ENCODE peak calls at places on chromosomes 11 and 22, in four cellular contexts. H is AG08395, I is astrocyte of the spinal cord, R is gastrocnemius medialis. S is an unnamed sample.

GRCh38 chr22:32958021-32958420 is 100.2 kb downstream of the SYN3 start:
- DNase-seq in H (no peak), I (no peak), R (no peak), S (no peak)

GRCh38 chr11:113802621-113803020 is 23.0 kb downstream of the CLDN25 start:
- DNase-seq in H (no peak), I (no peak), R (no peak), S (no peak)

GRCh38 chr11:131491503-131491902 is 121.1 kb downstream of the NTM start:
- DNase-seq in H (no peak), I (no peak), R (no peak), S (no peak)

GRCh38 chr11:68269414-68270081 is 2.2 kb downstream of the C11orf24 start:
- DNase-seq in H (peak), I (peak), R (no peak), S (no peak)

GRCh38 chr11:84824624-84825023 is 802.5 kb downstream of the DLG2 start:
- DNase-seq in H (peak), I (no peak), R (no peak), S (no peak)

GRCh38 chr11:121741954-121742361 is 289.2 kb upstream of the SORL1-AS1 start:
- DNase-seq in H (peak), I (peak), R (no peak), S (peak)

GRCh38 chr11:32259641-32260081 is 168.8 kb downstream of the RCN1 start:
- DNase-seq in H (no peak), I (peak), R (no peak), S (peak)

GRCh38 chr11:83773950-83774880 is 488.0 kb upstream of the CCDC90B start:
- DNase-seq in H (no peak), I (peak), R (no peak), S (no peak)

GRCh38 chr22:42022162-42022847 is 23.7 kb downstream of the WBP2NL start:
- DNase-seq in H (no peak), I (no peak), R (no peak), S (no peak)

GRCh38 chr11:8383227-8383626 is 119.5 kb upstream of the LMO1 start:
- DNase-seq in H (no peak), I (no peak), R (no peak), S (no peak)

GRCh38 chr11:48036011-48036410 is 55.7 kb downstream of the PTPRJ start:
- DNase-seq in H (no peak), I (no peak), R (peak), S (no peak)

GRCh38 chr11:73314121-73314948 is 6.3 kb downstream of the ARHGEF17 start:
- DNase-seq in H (peak), I (peak), R (no peak), S (no peak)

GRCh38 chr11:62957147-62957546 is 27.6 kb downstream of the SLC22A6 start:
- DNase-seq in H (no peak), I (no peak), R (no peak), S (no peak)

GRCh38 chr22:44375451-44375850 is 62.7 kb upstream of the SHISAL1 start:
- DNase-seq in H (no peak), I (peak), R (no peak), S (no peak)

GRCh38 chr22:50281957-50282356 is 11.8 kb upstream of the MAPK11 start:
- DNase-seq in H (no peak), I (no peak), R (no peak), S (no peak)

GRCh38 chr11:73270089-73270854 is 1.9 kb upstream of the P2RY6 start:
- DNase-seq in H (no peak), I (no peak), R (no peak), S (no peak)

GRCh38 chr11:58905141-58905715 is 34.1 kb upstream of the GLYATL1 start:
- DNase-seq in H (peak), I (peak), R (no peak), S (no peak)

GRCh38 chr11:61712301-61712700 is 32.1 kb downstream of the DAGLA start:
- DNase-seq in H (no peak), I (no peak), R (no peak), S (no peak)

GRCh38 chr11:31887180-31887579 is 76.1 kb upstream of the PAX6 start:
- DNase-seq in H (no peak), I (no peak), R (no peak), S (no peak)

GRCh38 chr11:69962152-69962551 is 116.0 kb upstream of the ANO1 start:
- DNase-seq in H (peak), I (peak), R (no peak), S (no peak)

GRCh38 chr11:46681814-46682213 is 18.6 kb downstream of the ARHGAP1 start:
- DNase-seq in H (no peak), I (no peak), R (no peak), S (no peak)

GRCh38 chr11:3824714-3825472 is 15.9 kb downstream of the RHOG start:
- DNase-seq in H (peak), I (no peak), R (no peak), S (peak)

GRCh38 chr11:122095950-122096942 is 19.8 kb downstream of the BLID start:
- DNase-seq in H (no peak), I (peak), R (no peak), S (no peak)

GRCh38 chr11:105045897-105046296 is 762 bp upstream of the CARD16 start:
- DNase-seq in H (peak), I (no peak), R (no peak), S (no peak)

GRCh38 chr22:25232301-25232700 is 12.9 kb downstream of the CRYBB2 start:
- DNase-seq in H (no peak), I (no peak), R (no peak), S (no peak)

GRCh38 chr11:68677432-68677831 is 6.9 kb upstream of the GAL start:
- DNase-seq in H (peak), I (peak), R (no peak), S (no peak)

GRCh38 chr11:131943296-131943695 is 572.9 kb downstream of the NTM start:
- DNase-seq in H (no peak), I (no peak), R (no peak), S (no peak)

GRCh38 chr11:95330332-95330731 is 99.3 kb upstream of the SESN3 start:
- DNase-seq in H (no peak), I (peak), R (no peak), S (no peak)

GRCh38 chr11:63683133-63683991 is 2.1 kb downstream of the RTN3 start:
- DNase-seq in H (peak), I (peak), R (no peak), S (no peak)

GRCh38 chr11:102367364-102367763 is 20.4 kb downstream of the BIRC2 start:
- DNase-seq in H (peak), I (peak), R (no peak), S (no peak)

GRCh38 chr22:19275919-19276600 is 15.5 kb downstream of the CLTCL1 start:
- DNase-seq in H (no peak), I (no peak), R (peak), S (no peak)

GRCh38 chr11:27018902-27019544 is 21.6 kb upstream of the BBOX1 start:
- DNase-seq in H (no peak), I (no peak), R (no peak), S (no peak)

S was measured in tibial artery.